ENCODE peak calls at places on chromosomes 5 and 9, in six cellular contexts. One of them, this sample, is unnamed.

GRCh38 chr9:33103381-33104110 is 27.1 kb upstream of the SMU1 start:
- DNase-seq in NCI-H446: no peak
- DNase-seq in fibroblast of the aortic adventitia: peak
- DNase-seq in effector CD8-positive, alpha-beta T cell: no peak
- DNase-seq in brain microvascular endothelial cell: no peak
- DNase-seq in GM23338: no peak
- DNase-seq in this sample: no peak

GRCh38 chr5:149466457-149466972 is 84.7 kb downstream of the CSNK1A1 start:
- DNase-seq in brain microvascular endothelial cell: peak
- DNase-seq in effector CD8-positive, alpha-beta T cell: no peak
- DNase-seq in fibroblast of the aortic adventitia: no peak
- DNase-seq in NCI-H446: no peak
- DNase-seq in GM23338: no peak
- DNase-seq in this sample: peak

GRCh38 chr9:2800385-2801179 is 43.3 kb downstream of the PUM3 start:
- DNase-seq in effector CD8-positive, alpha-beta T cell: no peak
- DNase-seq in fibroblast of the aortic adventitia: peak
- DNase-seq in GM23338: no peak
- DNase-seq in NCI-H446: no peak
- DNase-seq in brain microvascular endothelial cell: no peak
- DNase-seq in this sample: no peak

GRCh38 chr5:37640088-37640487 is 199.8 kb downstream of the GDNF start:
- DNase-seq in brain microvascular endothelial cell: no peak
- DNase-seq in NCI-H446: no peak
- DNase-seq in fibroblast of the aortic adventitia: no peak
- DNase-seq in effector CD8-positive, alpha-beta T cell: no peak
- DNase-seq in GM23338: no peak
- DNase-seq in this sample: no peak

GRCh38 chr9:134662143-134662876 is 20.7 kb downstream of the COL5A1 start:
- DNase-seq in effector CD8-positive, alpha-beta T cell: no peak
- DNase-seq in fibroblast of the aortic adventitia: peak
- DNase-seq in brain microvascular endothelial cell: peak
- DNase-seq in NCI-H446: no peak
- DNase-seq in GM23338: no peak
- DNase-seq in this sample: peak

GRCh38 chr5:170342153-170342552 is 44.6 kb upstream of the LCP2 start:
- DNase-seq in GM23338: no peak
- DNase-seq in fibroblast of the aortic adventitia: no peak
- DNase-seq in brain microvascular endothelial cell: no peak
- DNase-seq in NCI-H446: no peak
- DNase-seq in effector CD8-positive, alpha-beta T cell: no peak
- DNase-seq in this sample: no peak

GRCh38 chr5:135304352-135305221 is 94.4 kb downstream of the MACROH2A1 start:
- DNase-seq in NCI-H446: no peak
- DNase-seq in effector CD8-positive, alpha-beta T cell: no peak
- DNase-seq in GM23338: peak
- DNase-seq in brain microvascular endothelial cell: peak
- DNase-seq in fibroblast of the aortic adventitia: no peak
- DNase-seq in this sample: peak

GRCh38 chr5:134077926-134078580 is 36.4 kb upstream of the TCF7 start:
- DNase-seq in brain microvascular endothelial cell: no peak
- DNase-seq in GM23338: no peak
- DNase-seq in effector CD8-positive, alpha-beta T cell: no peak
- DNase-seq in fibroblast of the aortic adventitia: no peak
- DNase-seq in NCI-H446: no peak
- DNase-seq in this sample: no peak

GRCh38 chr5:57172466-57172961 is 1.3 kb upstream of the GPBP1 start:
- DNase-seq in brain microvascular endothelial cell: no peak
- DNase-seq in effector CD8-positive, alpha-beta T cell: no peak
- DNase-seq in GM23338: no peak
- DNase-seq in fibroblast of the aortic adventitia: peak
- DNase-seq in NCI-H446: peak
- DNase-seq in this sample: peak

GRCh38 chr5:165560641-165561040 is 2055.2 kb downstream of the MAT2B start:
- DNase-seq in fibroblast of the aortic adventitia: no peak
- DNase-seq in brain microvascular endothelial cell: no peak
- DNase-seq in effector CD8-positive, alpha-beta T cell: no peak
- DNase-seq in GM23338: no peak
- DNase-seq in NCI-H446: peak
- DNase-seq in this sample: no peak

GRCh38 chr9:87107072-87107471 is 159.8 kb upstream of the GAS1 start:
- DNase-seq in fibroblast of the aortic adventitia: no peak
- DNase-seq in GM23338: peak
- DNase-seq in NCI-H446: no peak
- DNase-seq in effector CD8-positive, alpha-beta T cell: no peak
- DNase-seq in brain microvascular endothelial cell: no peak
- DNase-seq in this sample: peak

GRCh38 chr9:117869287-117869686 is 165.1 kb downstream of the TLR4 start:
- DNase-seq in NCI-H446: no peak
- DNase-seq in brain microvascular endothelial cell: no peak
- DNase-seq in GM23338: no peak
- DNase-seq in fibroblast of the aortic adventitia: no peak
- DNase-seq in effector CD8-positive, alpha-beta T cell: no peak
- DNase-seq in this sample: no peak

This sample was measured in Daoy.